ENCODE peak calls at places on chromosomes 4 and X, in eight cellular contexts. One of them, this sample, is unnamed.

GRCh38 chrX:112834016-112834855 is 6.4 kb downstream of the AMOT start:
- DNase-seq in iPS DF 6.9: no peak
- DNase-seq in DMS53: no peak
- DNase-seq in hippocampal formation: no peak
- DNase-seq in myocyte: peak
- DNase-seq in PC-3: no peak
- DNase-seq in activated naive CD4-positive, alpha-beta T cell treated with Interleukin-2 at 50 U/mL for 16 hours: no peak
- DNase-seq in fibroblast of pulmonary artery: peak
- DNase-seq in this sample: no peak

GRCh38 chr4:152363086-152363485 is 172.8 kb downstream of the FBXW7 start:
- DNase-seq in iPS DF 6.9: no peak
- DNase-seq in DMS53: no peak
- DNase-seq in hippocampal formation: no peak
- DNase-seq in myocyte: peak
- DNase-seq in PC-3: peak
- DNase-seq in activated naive CD4-positive, alpha-beta T cell treated with Interleukin-2 at 50 U/mL for 16 hours: no peak
- DNase-seq in fibroblast of pulmonary artery: peak
- DNase-seq in this sample: no peak

GRCh38 chr4:27568236-27568951 is 707.8 kb downstream of the STIM2 start:
- DNase-seq in iPS DF 6.9: no peak
- DNase-seq in DMS53: peak
- DNase-seq in hippocampal formation: no peak
- DNase-seq in myocyte: no peak
- DNase-seq in PC-3: peak
- DNase-seq in activated naive CD4-positive, alpha-beta T cell treated with Interleukin-2 at 50 U/mL for 16 hours: no peak
- DNase-seq in fibroblast of pulmonary artery: no peak
- DNase-seq in this sample: no peak

GRCh38 chr4:5998333-5998936 is 19.8 kb downstream of the C4orf50 start:
- DNase-seq in iPS DF 6.9: no peak
- DNase-seq in DMS53: peak
- DNase-seq in hippocampal formation: peak
- DNase-seq in myocyte: peak
- DNase-seq in PC-3: peak
- DNase-seq in activated naive CD4-positive, alpha-beta T cell treated with Interleukin-2 at 50 U/mL for 16 hours: peak
- DNase-seq in fibroblast of pulmonary artery: peak
- DNase-seq in this sample: peak

GRCh38 chr4:121698119-121698732 is 1.4 kb upstream of the ANXA5 start:
- DNase-seq in iPS DF 6.9: no peak
- DNase-seq in DMS53: no peak
- DNase-seq in hippocampal formation: no peak
- DNase-seq in myocyte: no peak
- DNase-seq in PC-3: no peak
- DNase-seq in activated naive CD4-positive, alpha-beta T cell treated with Interleukin-2 at 50 U/mL for 16 hours: no peak
- DNase-seq in fibroblast of pulmonary artery: no peak
- DNase-seq in this sample: no peak

GRCh38 chr4:110518889-110519490 is 43.0 kb downstream of the ENPEP start:
- DNase-seq in iPS DF 6.9: no peak
- DNase-seq in DMS53: peak
- DNase-seq in hippocampal formation: no peak
- DNase-seq in myocyte: peak
- DNase-seq in PC-3: peak
- DNase-seq in activated naive CD4-positive, alpha-beta T cell treated with Interleukin-2 at 50 U/mL for 16 hours: peak
- DNase-seq in fibroblast of pulmonary artery: peak
- DNase-seq in this sample: no peak

GRCh38 chr4:177494791-177495190 is 52.6 kb upstream of the AGA start:
- DNase-seq in iPS DF 6.9: no peak
- DNase-seq in DMS53: no peak
- DNase-seq in hippocampal formation: no peak
- DNase-seq in myocyte: no peak
- DNase-seq in PC-3: no peak
- DNase-seq in activated naive CD4-positive, alpha-beta T cell treated with Interleukin-2 at 50 U/mL for 16 hours: no peak
- DNase-seq in fibroblast of pulmonary artery: no peak
- DNase-seq in this sample: no peak

GRCh38 chrX:24014388-24015018 is 12.5 kb downstream of the KLHL15 start:
- DNase-seq in iPS DF 6.9: no peak
- DNase-seq in DMS53: no peak
- DNase-seq in hippocampal formation: no peak
- DNase-seq in myocyte: no peak
- DNase-seq in PC-3: no peak
- DNase-seq in activated naive CD4-positive, alpha-beta T cell treated with Interleukin-2 at 50 U/mL for 16 hours: peak
- DNase-seq in fibroblast of pulmonary artery: no peak
- DNase-seq in this sample: no peak

GRCh38 chrX:111869639-111870034 is 6.3 kb upstream of the TRPC5OS start:
- DNase-seq in iPS DF 6.9: peak
- DNase-seq in DMS53: peak
- DNase-seq in hippocampal formation: peak
- DNase-seq in myocyte: peak
- DNase-seq in PC-3: peak
- DNase-seq in activated naive CD4-positive, alpha-beta T cell treated with Interleukin-2 at 50 U/mL for 16 hours: no peak
- DNase-seq in fibroblast of pulmonary artery: peak
- DNase-seq in this sample: peak

GRCh38 chrX:11577603-11578002 is 88.1 kb downstream of the ARHGAP6 start:
- DNase-seq in iPS DF 6.9: no peak
- DNase-seq in DMS53: no peak
- DNase-seq in hippocampal formation: no peak
- DNase-seq in myocyte: no peak
- DNase-seq in PC-3: no peak
- DNase-seq in activated naive CD4-positive, alpha-beta T cell treated with Interleukin-2 at 50 U/mL for 16 hours: no peak
- DNase-seq in fibroblast of pulmonary artery: no peak
- DNase-seq in this sample: no peak

GRCh38 chr4:244471-244870 is 60.8 kb downstream of the ZNF732 start:
- DNase-seq in iPS DF 6.9: peak
- DNase-seq in DMS53: peak
- DNase-seq in hippocampal formation: no peak
- DNase-seq in myocyte: no peak
- DNase-seq in PC-3: peak
- DNase-seq in activated naive CD4-positive, alpha-beta T cell treated with Interleukin-2 at 50 U/mL for 16 hours: peak
- DNase-seq in fibroblast of pulmonary artery: peak
- DNase-seq in this sample: peak

GRCh38 chr4:65392488-65392887 is 277.8 kb downstream of the EPHA5 start:
- DNase-seq in iPS DF 6.9: no peak
- DNase-seq in DMS53: no peak
- DNase-seq in hippocampal formation: no peak
- DNase-seq in myocyte: no peak
- DNase-seq in PC-3: peak
- DNase-seq in activated naive CD4-positive, alpha-beta T cell treated with Interleukin-2 at 50 U/mL for 16 hours: no peak
- DNase-seq in fibroblast of pulmonary artery: no peak
- DNase-seq in this sample: no peak

GRCh38 chrX:48918644-48919340 is at the start of gene PIM2:
- DNase-seq in iPS DF 6.9: no peak
- DNase-seq in DMS53: peak
- DNase-seq in hippocampal formation: peak
- DNase-seq in myocyte: peak
- DNase-seq in PC-3: peak
- DNase-seq in activated naive CD4-positive, alpha-beta T cell treated with Interleukin-2 at 50 U/mL for 16 hours: peak
- DNase-seq in fibroblast of pulmonary artery: peak
- DNase-seq in this sample: peak

GRCh38 chr4:48173055-48173991 is 39.3 kb upstream of the TXK start:
- DNase-seq in iPS DF 6.9: no peak
- DNase-seq in DMS53: peak
- DNase-seq in hippocampal formation: peak
- DNase-seq in myocyte: peak
- DNase-seq in PC-3: peak
- DNase-seq in activated naive CD4-positive, alpha-beta T cell treated with Interleukin-2 at 50 U/mL for 16 hours: no peak
- DNase-seq in fibroblast of pulmonary artery: peak
- DNase-seq in this sample: peak

GRCh38 chr4:40908297-40908696 is 158.5 kb downstream of the NSUN7 start:
- DNase-seq in iPS DF 6.9: no peak
- DNase-seq in DMS53: peak
- DNase-seq in hippocampal formation: no peak
- DNase-seq in myocyte: no peak
- DNase-seq in PC-3: peak
- DNase-seq in activated naive CD4-positive, alpha-beta T cell treated with Interleukin-2 at 50 U/mL for 16 hours: no peak
- DNase-seq in fibroblast of pulmonary artery: no peak
- DNase-seq in this sample: no peak

GRCh38 chr4:107780665-107781064 is 44.1 kb upstream of the SGMS2 start:
- DNase-seq in iPS DF 6.9: no peak
- DNase-seq in DMS53: peak
- DNase-seq in hippocampal formation: no peak
- DNase-seq in myocyte: no peak
- DNase-seq in PC-3: no peak
- DNase-seq in activated naive CD4-positive, alpha-beta T cell treated with Interleukin-2 at 50 U/mL for 16 hours: no peak
- DNase-seq in fibroblast of pulmonary artery: no peak
- DNase-seq in this sample: no peak

GRCh38 chrX:150848914-150849365 is 49.5 kb downstream of the CD99L2 start:
- DNase-seq in iPS DF 6.9: no peak
- DNase-seq in DMS53: peak
- DNase-seq in hippocampal formation: no peak
- DNase-seq in myocyte: no peak
- DNase-seq in PC-3: peak
- DNase-seq in activated naive CD4-positive, alpha-beta T cell treated with Interleukin-2 at 50 U/mL for 16 hours: no peak
- DNase-seq in fibroblast of pulmonary artery: no peak
- DNase-seq in this sample: no peak

GRCh38 chrX:47746446-47746845 is 87.5 kb upstream of the UXT start:
- DNase-seq in iPS DF 6.9: no peak
- DNase-seq in DMS53: no peak
- DNase-seq in hippocampal formation: no peak
- DNase-seq in myocyte: no peak
- DNase-seq in PC-3: no peak
- DNase-seq in activated naive CD4-positive, alpha-beta T cell treated with Interleukin-2 at 50 U/mL for 16 hours: no peak
- DNase-seq in fibroblast of pulmonary artery: no peak
- DNase-seq in this sample: no peak

GRCh38 chrX:21723814-21724213 is 34.1 kb downstream of the SMPX start:
- DNase-seq in iPS DF 6.9: no peak
- DNase-seq in DMS53: no peak
- DNase-seq in hippocampal formation: no peak
- DNase-seq in myocyte: peak
- DNase-seq in PC-3: no peak
- DNase-seq in activated naive CD4-positive, alpha-beta T cell treated with Interleukin-2 at 50 U/mL for 16 hours: no peak
- DNase-seq in fibroblast of pulmonary artery: no peak
- DNase-seq in this sample: no peak

GRCh38 chrX:151397741-151398070 is 700 bp downstream of the VMA21 start:
- DNase-seq in iPS DF 6.9: no peak
- DNase-seq in DMS53: no peak
- DNase-seq in hippocampal formation: no peak
- DNase-seq in myocyte: peak
- DNase-seq in PC-3: peak
- DNase-seq in activated naive CD4-positive, alpha-beta T cell treated with Interleukin-2 at 50 U/mL for 16 hours: no peak
- DNase-seq in fibroblast of pulmonary artery: peak
- DNase-seq in this sample: no peak

GRCh38 chr4:186844059-186844681 is 120.5 kb upstream of the FAT1 start:
- DNase-seq in iPS DF 6.9: no peak
- DNase-seq in DMS53: no peak
- DNase-seq in hippocampal formation: no peak
- DNase-seq in myocyte: peak
- DNase-seq in PC-3: no peak
- DNase-seq in activated naive CD4-positive, alpha-beta T cell treated with Interleukin-2 at 50 U/mL for 16 hours: no peak
- DNase-seq in fibroblast of pulmonary artery: peak
- DNase-seq in this sample: no peak

GRCh38 chr4:145307763-145308430 is 127.5 kb upstream of the OTUD4 start:
- DNase-seq in iPS DF 6.9: no peak
- DNase-seq in DMS53: no peak
- DNase-seq in hippocampal formation: no peak
- DNase-seq in myocyte: no peak
- DNase-seq in PC-3: no peak
- DNase-seq in activated naive CD4-positive, alpha-beta T cell treated with Interleukin-2 at 50 U/mL for 16 hours: no peak
- DNase-seq in fibroblast of pulmonary artery: no peak
- DNase-seq in this sample: no peak

GRCh38 chr4:129446074-129446473 is 350.1 kb downstream of the C4orf33 start:
- DNase-seq in iPS DF 6.9: peak
- DNase-seq in DMS53: peak
- DNase-seq in hippocampal formation: no peak
- DNase-seq in myocyte: no peak
- DNase-seq in PC-3: no peak
- DNase-seq in activated naive CD4-positive, alpha-beta T cell treated with Interleukin-2 at 50 U/mL for 16 hours: no peak
- DNase-seq in fibroblast of pulmonary artery: no peak
- DNase-seq in this sample: peak

This sample was measured in NT2/D1.